ENCODE peak calls at places on chromosomes 13 and 19, in four cellular contexts. D is endothelial cell, A is mammary epithelial cell, X is kidney. E is an unnamed sample.

GRCh38 chr13:47241446-47241845 is 344.6 kb upstream of the HTR2A start:
- DNase-seq in D (no peak), X (no peak), A (no peak), E (no peak)

GRCh38 chr19:48728882-48729645 is 9.5 kb upstream of the MAMSTR start:
- DNase-seq in X (peak; percentile 78), D (no peak), A (no peak), E (no peak)

GRCh38 chr19:29098863-29099481 is 114.0 kb downstream of the UQCRFS1 start:
- DNase-seq in D (no peak), A (peak; percentile 35), X (peak; percentile 93), E (no peak)

GRCh38 chr13:59391696-59392095 is 772.0 kb downstream of the DIAPH3 start:
- DNase-seq in A (peak; percentile 44), X (no peak), D (peak; percentile 65), E (peak; percentile 58)

GRCh38 chr19:8585894-8586750 is 8.9 kb upstream of the MYO1F start:
- DNase-seq in D (peak; percentile 82), X (no peak), A (no peak), E (peak; percentile 80)

GRCh38 chr19:7191946-7192691 is 102.1 kb downstream of the INSR start:
- DNase-seq in D (no peak), A (no peak), X (no peak), E (no peak)

GRCh38 chr19:14441041-14441938 is 8.2 kb downstream of the PKN1 start:
- DNase-seq in X (no peak), A (no peak), D (no peak), E (no peak)

GRCh38 chr13:100883453-100883852 is 208.9 kb upstream of the TMTC4 start:
- DNase-seq in X (no peak), A (no peak), D (no peak), E (no peak)

GRCh38 chr13:59374720-59375119 is 789.0 kb downstream of the DIAPH3 start:
- DNase-seq in X (no peak), A (no peak), D (no peak), E (no peak)

GRCh38 chr19:38274734-38275133 is 10.4 kb downstream of the SPINT2 start:
- DNase-seq in X (no peak), D (no peak), A (no peak), E (no peak)

GRCh38 chr19:49468746-49469447 is 5.1 kb upstream of the FLT3LG start:
- DNase-seq in A (no peak), X (no peak), D (no peak), E (no peak)

GRCh38 chr19:43735957-43736356 is 18.8 kb downstream of the SMG9 start:
- DNase-seq in X (no peak), D (no peak), A (no peak), E (no peak)

GRCh38 chr13:40963927-40964326 is 55.2 kb downstream of the ELF1 start:
- DNase-seq in X (no peak), D (no peak), A (peak; percentile 88), E (no peak)

GRCh38 chr19:45547965-45548609 is 36.5 kb downstream of the OPA3 start:
- DNase-seq in A (peak; percentile 94), X (peak; percentile 79), D (no peak), E (no peak)

GRCh38 chr13:34290661-34291060 is 472.7 kb downstream of the RFC3 start:
- DNase-seq in A (no peak), X (no peak), D (no peak), E (no peak)

DNA sequence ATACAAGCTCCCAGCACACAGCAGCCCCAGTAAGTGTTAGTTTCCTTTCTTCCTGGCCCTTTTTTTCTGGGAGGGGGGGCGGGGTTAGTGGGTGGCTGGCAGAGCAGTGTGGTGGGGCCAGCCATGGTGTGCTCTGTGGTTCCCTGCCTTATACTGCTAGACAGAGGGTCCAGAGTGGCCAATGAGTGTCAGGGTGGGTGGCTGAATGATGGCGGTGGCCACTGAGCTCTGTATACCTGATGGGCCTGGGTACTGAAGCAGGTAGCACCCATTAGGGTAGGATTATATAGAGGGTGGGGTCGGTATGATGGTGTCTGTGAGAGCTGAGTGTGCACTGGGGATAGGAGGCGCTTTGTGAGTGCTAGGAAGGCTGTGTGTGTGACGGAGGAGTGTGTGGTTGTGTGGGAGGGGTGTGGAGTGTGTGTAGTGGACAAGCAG is 13.8 kb downstream of the CIC start:
- DNase-seq in D (no peak), A (no peak), X (peak; percentile 68), E (no peak)
- TF ChIP-seq CTCF in D (no peak), A (no peak), X (no peak), E (no peak)

GRCh38 chr13:82480415-82480814 is 1401.9 kb downstream of the SLITRK1 start:
- DNase-seq in A (no peak), X (no peak), D (no peak), E (no peak)
- TF ChIP-seq CTCF in A (peak; percentile 32), X (no peak), D (peak; percentile 51), E (peak; percentile 53)

DNA sequence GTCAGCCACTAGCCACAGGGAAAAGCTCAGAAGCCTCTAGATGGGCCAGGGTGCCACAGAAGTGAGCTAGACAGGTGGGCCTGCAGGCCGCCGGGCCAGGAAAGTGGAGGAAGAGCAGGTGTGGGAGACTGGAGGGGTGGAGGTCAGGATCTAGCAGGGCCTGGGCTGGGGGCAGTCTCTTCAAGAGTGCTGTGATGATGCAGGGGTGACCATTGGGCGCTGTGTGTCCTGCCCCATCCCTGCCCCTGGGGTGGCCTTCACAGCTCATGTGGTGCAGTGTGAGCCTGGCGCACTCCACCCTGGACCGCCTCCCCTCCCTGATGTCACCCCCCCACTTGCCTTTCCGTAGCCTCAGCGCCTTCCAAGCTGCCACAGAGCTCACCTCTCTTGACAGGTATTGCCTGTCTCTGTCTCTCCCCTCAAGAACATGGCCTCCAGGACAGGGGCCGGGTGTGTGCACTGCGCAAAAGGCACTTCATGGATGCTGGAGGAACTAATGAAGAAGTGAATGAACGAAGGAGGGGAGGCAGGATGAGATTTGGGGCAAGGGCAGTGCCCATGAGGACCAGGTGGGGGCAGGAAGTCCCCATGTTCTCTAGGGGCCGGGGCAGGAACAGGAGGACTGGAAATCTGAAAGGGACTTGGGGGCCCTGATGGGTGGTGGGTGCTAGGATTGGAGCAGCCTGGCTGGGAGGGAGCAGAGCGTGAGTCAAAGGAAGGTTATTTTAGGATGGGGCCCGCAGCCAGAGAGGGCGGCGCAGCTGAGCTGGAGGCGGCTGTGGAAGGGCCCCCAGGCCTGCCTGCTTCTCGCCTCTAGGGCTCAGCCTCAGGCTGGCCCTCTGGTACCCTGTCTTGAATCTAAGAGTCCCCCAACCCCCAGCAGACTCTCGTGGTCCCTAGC is 6.6 kb downstream of the SSBP4 start:
- DNase-seq in D (no peak), A (no peak), X (no peak), E (no peak)
- TF ChIP-seq CTCF in D (no peak), A (no peak), X (no peak), E (no peak)

GRCh38 chr13:21670006-21670882 is 629 bp upstream of the FGF9 start:
- DNase-seq in D (peak; percentile 62), A (peak; percentile 68), X (peak; percentile 90), E (peak; percentile 67)
- TF ChIP-seq CTCF in D (no peak), A (no peak), X (no peak), E (peak; percentile 32)

GRCh38 chr13:74574964-74575728 is 440.9 kb upstream of the KLF12 start:
- DNase-seq in A (no peak), X (no peak), D (peak; percentile 5), E (no peak)

GRCh38 chr13:74575729-74576125 is 441.5 kb upstream of the KLF12 start:
- DNase-seq in X (peak; percentile 93), D (peak; percentile 88), A (peak; percentile 5), E (peak; percentile 63)

GRCh38 chr13:74570834-74571233 is 436.6 kb upstream of the KLF12 start:
- DNase-seq in D (no peak), A (peak; percentile 23), X (no peak), E (no peak)

GRCh38 chr13:74571811-74572210 is 437.6 kb upstream of the KLF12 start:
- DNase-seq in A (peak; percentile 12), D (no peak), X (no peak), E (no peak)

GRCh38 chr13:74573654-74574053 is 439.4 kb upstream of the KLF12 start:
- DNase-seq in A (no peak), X (no peak), D (peak; percentile 67), E (no peak)
- TF ChIP-seq CTCF in A (no peak), X (no peak), D (peak; percentile 50), E (no peak)

DNA sequence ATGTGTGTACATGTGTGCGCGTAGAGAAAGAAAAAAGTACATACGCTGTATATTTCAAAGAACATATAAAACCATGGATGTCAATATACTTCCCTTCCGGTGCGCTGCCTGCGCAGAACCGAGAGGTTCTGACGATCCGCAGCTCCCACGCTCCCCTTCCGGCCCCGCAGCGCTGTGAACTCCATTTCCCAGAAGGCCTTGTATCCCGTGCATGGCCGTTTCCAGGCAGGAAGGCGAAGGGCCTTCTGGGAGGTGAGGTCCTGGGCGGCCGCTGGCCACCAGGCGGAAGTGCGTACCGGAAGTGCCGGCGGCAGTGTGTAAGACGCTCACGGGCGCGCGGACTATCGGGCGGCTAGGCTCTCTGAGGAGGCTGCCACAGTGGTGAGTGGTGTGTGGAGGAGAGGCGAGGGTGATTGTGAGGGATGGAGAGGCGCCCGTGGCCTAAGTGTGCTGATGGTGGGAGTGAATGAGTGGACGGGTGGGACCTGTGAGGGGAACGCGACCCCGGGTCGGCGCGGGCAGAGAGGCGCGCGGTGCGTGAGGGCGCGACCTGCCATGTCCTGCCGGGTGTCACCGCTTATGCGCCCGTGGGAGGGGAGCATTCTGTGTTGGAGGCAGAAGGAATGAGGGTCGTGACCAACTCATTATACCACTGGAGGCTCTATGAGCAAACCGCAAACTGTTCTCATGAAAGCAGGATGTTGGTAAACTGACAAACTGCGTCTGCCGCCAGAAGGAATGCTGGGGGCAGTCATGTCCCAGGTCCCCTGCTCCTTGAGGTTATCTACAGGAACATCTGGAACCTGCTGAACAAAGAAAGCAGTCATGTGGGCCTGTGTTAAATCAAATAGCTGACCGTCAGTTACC is at the start of gene ERVK3-1:
- DNase-seq in D (peak; percentile 91), X (peak; percentile 99), A (peak; percentile 94), E (peak; percentile 85)
- TF ChIP-seq CTCF in D (no peak), X (peak; percentile 17), A (no peak), E (peak; percentile 17)

GRCh38 chr13:25409938-25410337 is 38.2 kb downstream of the ATP8A2 start:
- DNase-seq in D (no peak), A (no peak), X (no peak), E (no peak)

GRCh38 chr13:25401958-25402357 is 30.2 kb downstream of the ATP8A2 start:
- DNase-seq in X (no peak), D (no peak), A (no peak), E (no peak)

GRCh38 chr13:25406377-25406776 is 34.6 kb downstream of the ATP8A2 start:
- DNase-seq in A (peak; percentile 8), D (peak; percentile 12), X (no peak), E (no peak)
- TF ChIP-seq CTCF in A (peak; percentile 17), D (no peak), X (no peak), E (no peak)